ENCODE peak calls at places on chromosomes 7 and 10, in seven cellular contexts. W is adrenal gland, E is SJCRH30, X is neuronal stem cell, R is thoracic aorta, Y is uterus, D is heart left ventricle. J is an unnamed sample. For H3K9me3, the result is how much of the 10 kb centered on the place peaks cover.

GRCh38 chr7:142581341-142581740 is 167.9 kb upstream of the PRSS1 start:
- DNase-seq in W (no peak), E (no peak), X (no peak), R (no peak), Y (no peak), D (no peak), J (no peak)

GRCh38 chr7:108404509-108405435 is 51.5 kb downstream of the NRCAM start:
- DNase-seq in W (no peak), E (no peak), X (no peak), R (no peak), Y (no peak), D (no peak), J (no peak)

GRCh38 chr7:135414850-135415439 is 95.0 kb downstream of the CNOT4 start:
- DNase-seq in W (peak), E (peak), X (peak), R (no peak), Y (no peak), D (peak), J (peak)

GRCh38 chr7:116356333-116356965 is 143.1 kb upstream of the CAV2 start:
- DNase-seq in W (no peak), E (no peak), X (no peak), R (no peak), Y (no peak), D (no peak), J (no peak)

GRCh38 chr7:151174246-151175046 is 7.0 kb upstream of the GBX1 start:
- DNase-seq in W (peak), E (no peak), X (no peak), R (no peak), Y (no peak), D (no peak), J (no peak)

GRCh38 chr7:24980695-24981543 is 941 bp upstream of the OSBPL3 start:
- DNase-seq in W (peak), E (no peak), X (no peak), R (no peak), Y (peak), D (peak), J (peak)

GRCh38 chr7:100975391-100975821 is 6.0 kb downstream of the MUC12 start:
- DNase-seq in W (no peak), E (no peak), X (no peak), R (no peak), Y (no peak), D (no peak), J (no peak)

GRCh38 chr7:105808703-105809590 is 67.5 kb downstream of the ATXN7L1 start:
- DNase-seq in W (no peak), E (no peak), X (no peak), R (no peak), Y (no peak), D (no peak), J (no peak)

GRCh38 chr7:99679032-99679399 is 780 bp downstream of the CYP3A5 start:
- DNase-seq in W (peak), E (peak), X (no peak), R (no peak), Y (no peak), D (no peak), J (peak)

GRCh38 chr7:43582503-43583423 is at the start of gene STK17A:
- DNase-seq in W (peak), E (peak), X (peak), R (peak), Y (peak), D (peak), J (peak)

GRCh38 chr7:70318511-70318910 is 720.2 kb downstream of the AUTS2 start:
- DNase-seq in W (no peak), E (no peak), X (no peak), R (no peak), Y (no peak), D (no peak), J (no peak)

GRCh38 chr10:124955243-124955642 is 13.3 kb downstream of the ZRANB1 start:
- DNase-seq in W (no peak), E (no peak), X (no peak), R (no peak), Y (no peak), D (no peak), J (no peak)

GRCh38 chr10:132962623-132963429 is 20.5 kb upstream of the CFAP46 start:
- DNase-seq in W (no peak), E (no peak), X (no peak), R (no peak), Y (no peak), D (no peak), J (no peak)

GRCh38 chr7:16512097-16512496 is 14.5 kb upstream of the LRRC72 start:
- DNase-seq in W (no peak), E (no peak), X (no peak), R (no peak), Y (no peak), D (no peak), J (no peak)

GRCh38 chr10:61628875-61629513 is 33.7 kb upstream of the CABCOCO1 start:
- DNase-seq in W (no peak), E (peak), X (no peak), R (no peak), Y (peak), D (no peak), J (no peak)

GRCh38 chr10:131402771-131403723 is 91.5 kb upstream of the TCERG1L start:
- DNase-seq in W (no peak), E (no peak), X (no peak), R (no peak), Y (no peak), D (no peak), J (no peak)
- H3K9me3 ChIP-seq in W (under half), E (under half), X (under half), R (under half), Y (under half), D (under half), J (under half)

DNA sequence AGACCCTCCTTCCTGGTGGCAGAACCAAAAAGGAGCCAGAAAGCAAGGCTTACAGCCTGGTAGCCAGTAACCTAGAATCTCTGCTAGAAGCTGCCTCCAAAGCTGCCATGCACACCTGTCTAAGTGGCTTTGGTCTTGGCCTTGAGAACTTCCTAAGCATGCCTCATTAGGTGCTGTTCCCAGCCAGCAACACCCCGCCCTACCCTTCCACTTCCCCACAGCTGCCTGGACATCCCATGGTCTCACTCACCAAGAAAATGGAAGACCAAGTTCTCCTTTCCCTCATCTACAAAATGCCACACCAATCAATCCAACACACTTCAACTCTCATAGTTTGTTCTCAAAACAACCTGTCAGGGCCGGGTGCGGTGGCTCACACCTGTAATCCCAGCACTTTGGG is 4.2 kb downstream of the PSAP start:
- DNase-seq in W (no peak), E (no peak), X (no peak), R (no peak), Y (no peak), D (no peak), J (no peak)
- H3K27ac ChIP-seq in W (peak), E (no peak), X (no peak), R (no peak), Y (no peak), D (no peak), J (no peak)

DNA sequence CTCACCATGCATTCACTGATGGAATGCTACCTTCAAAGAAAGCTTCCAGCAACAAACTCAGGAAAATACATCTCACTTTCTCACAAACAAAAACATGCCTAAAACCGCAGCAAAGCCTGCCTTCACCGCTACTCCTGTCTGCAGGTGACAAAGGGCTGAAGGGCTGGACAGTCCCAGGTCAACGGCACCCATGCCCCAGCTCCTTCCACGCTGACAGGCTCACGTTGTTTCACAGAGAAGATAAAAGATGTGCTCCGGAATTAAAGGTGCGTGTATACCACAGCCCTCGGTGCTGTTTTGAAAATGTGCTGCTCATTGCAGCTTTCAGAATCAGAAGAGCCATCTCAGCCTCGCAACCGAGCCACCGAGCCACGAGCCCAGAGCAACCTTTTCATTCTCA is 445.0 kb downstream of the PTPRN2 start:
- DNase-seq in W (no peak), E (no peak), X (no peak), R (no peak), Y (no peak), D (no peak), J (no peak)
- H3K9me3 ChIP-seq in W (under half), E (under half), X (under half), R (under half), Y (under half), D (under half), J (under half)

DNA sequence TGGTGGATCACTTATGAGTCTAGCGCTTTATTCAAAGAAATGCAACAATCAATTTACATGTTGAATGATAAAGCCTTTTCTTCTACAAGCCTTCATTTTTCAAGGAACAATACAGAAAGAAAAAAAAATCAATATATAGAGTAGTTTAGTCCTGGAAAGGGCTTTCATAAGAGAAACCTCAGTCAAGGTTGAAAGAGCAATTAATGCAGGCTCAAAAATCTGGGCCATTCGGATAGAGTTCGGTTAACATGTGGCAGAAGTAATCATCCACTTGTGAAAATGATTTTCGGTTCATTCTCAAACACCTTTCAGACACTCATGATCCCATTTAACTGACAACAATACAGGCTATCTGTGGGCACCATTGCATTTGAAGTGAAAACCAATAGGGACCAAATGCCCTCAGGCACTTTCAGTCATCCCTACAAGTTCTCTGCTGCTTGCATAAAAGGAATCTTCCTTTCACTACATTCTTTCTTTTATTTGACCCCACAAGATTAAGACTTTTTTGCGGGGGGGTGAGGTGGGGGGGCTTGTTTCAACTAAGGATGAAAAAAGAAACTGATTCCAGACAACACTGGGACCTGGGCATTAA is 177.9 kb downstream of the RNF133 start:
- DNase-seq in W (no peak), E (no peak), X (no peak), R (no peak), Y (no peak), D (no peak), J (no peak)
- H3K27ac ChIP-seq in W (no peak), E (no peak), X (no peak), R (no peak), Y (no peak), D (no peak), J (no peak)

GRCh38 chr7:157576415-157576814 is 239.6 kb downstream of the DNAJB6 start:
- DNase-seq in W (no peak), E (no peak), X (no peak), R (no peak), Y (no peak), D (peak), J (no peak)

GRCh38 chr7:157575777-157576176 is 239.0 kb downstream of the DNAJB6 start:
- DNase-seq in W (no peak), E (no peak), X (no peak), R (no peak), Y (no peak), D (no peak), J (no peak)

GRCh38 chr7:157574120-157574519 is 237.3 kb downstream of the DNAJB6 start:
- DNase-seq in W (no peak), E (no peak), X (no peak), R (no peak), Y (no peak), D (peak), J (no peak)

GRCh38 chr7:157577061-157577460 is 240.3 kb downstream of the DNAJB6 start:
- DNase-seq in W (no peak), E (no peak), X (no peak), R (no peak), Y (no peak), D (peak), J (no peak)

DNA sequence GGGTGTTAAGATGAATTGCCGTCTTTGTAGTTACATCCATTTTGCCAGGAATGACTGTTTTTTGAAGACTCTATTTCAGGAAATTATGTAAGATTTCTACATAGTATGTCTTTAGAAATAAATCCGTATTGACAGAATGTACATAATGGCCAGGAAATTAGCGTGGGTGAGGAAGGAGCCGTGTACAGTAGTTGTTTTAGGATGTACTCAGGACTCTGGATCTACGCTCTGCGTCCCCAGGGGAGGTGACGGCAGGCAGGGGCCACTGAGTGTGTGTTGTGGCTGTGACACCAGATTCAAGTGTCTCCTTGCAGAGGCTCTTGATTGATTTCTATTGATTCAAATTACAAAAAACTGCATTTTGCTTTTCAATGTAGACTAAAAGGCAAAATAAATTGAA is 238.4 kb downstream of the DNAJB6 start:
- DNase-seq in W (no peak), E (no peak), X (no peak), R (no peak), Y (no peak), D (peak), J (no peak)
- H3K9me3 ChIP-seq in W (under half), E (under half), X (under half), R (under half), Y (under half), D (under half), J (under half)

GRCh38 chr7:274262-274661 is 15.7 kb upstream of the FOXL3 start:
- DNase-seq in W (no peak), E (no peak), X (no peak), R (no peak), Y (no peak), D (no peak), J (no peak)
- H3K27ac ChIP-seq in W (no peak), E (no peak), X (no peak), R (no peak), Y (no peak), D (no peak), J (no peak)

GRCh38 chr7:69282941-69283340 is 315.3 kb upstream of the AUTS2 start:
- DNase-seq in W (no peak), E (no peak), X (no peak), R (no peak), Y (no peak), D (no peak), J (no peak)
- H3K9me3 ChIP-seq in W (under half), E (under half), X (under half), R (under half), Y (under half), D (under half), J (under half)

DNA sequence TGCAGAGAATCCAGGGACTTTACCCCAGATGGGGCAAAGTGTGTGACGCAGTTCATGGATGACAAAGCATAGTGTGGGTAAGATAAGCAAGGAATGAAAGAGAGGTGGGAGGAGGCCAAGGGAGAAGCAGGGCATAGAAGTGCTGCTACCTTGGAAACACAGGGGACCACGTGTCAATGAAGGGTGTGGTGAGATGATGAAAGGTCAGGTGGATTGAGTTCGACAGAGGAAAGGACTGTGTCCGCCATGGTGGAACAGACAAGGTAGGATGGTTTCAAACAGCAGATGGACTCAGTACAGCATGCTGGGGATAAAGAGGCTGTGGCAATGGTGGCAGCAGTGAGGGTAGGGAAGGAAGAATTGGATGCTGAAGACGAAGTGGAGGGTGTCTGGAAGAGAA is 32.7 kb downstream of the MEST start:
- DNase-seq in W (no peak), E (no peak), X (no peak), R (no peak), Y (no peak), D (no peak), J (no peak)
- H3K27ac ChIP-seq in W (no peak), E (no peak), X (no peak), R (no peak), Y (no peak), D (no peak), J (no peak)